ENCODE peak calls at places on chromosomes 2 and 18, in six cellular contexts. X is NCI-H226; W is skeletal muscle cell; I is stimulated activated CD4-positive, alpha-beta T cell treated with anti-CD3 and anti-CD28 coated beads, Interleukin-4, amount 100 ng/mL, for 4 hours; D is stimulated activated CD8-positive, alpha-beta memory T cell treated with anti-CD3 and anti-CD28 coated beads, Interleukin-7, amount 100 ng/mL, for 48 hours; P is G401. O is an unnamed sample.
A peak's percentile ranks its signal among the peaks of the same experiment; 100 is the strongest.

GRCh38 chr2:112065966-112066365 is 10.9 kb downstream of the TMEM87B start:
- DNase-seq in I (no peak), P (no peak), W (no peak), D (no peak), X (peak; percentile 50), O (no peak)

GRCh38 chr2:10722252-10722825 is 909 bp downstream of the ATP6V1C2 start:
- DNase-seq in P (no peak), X (no peak), D (no peak), I (no peak), W (no peak), O (no peak)

GRCh38 chr2:3725458-3726250 is 22.3 kb downstream of the DCDC2C start:
- DNase-seq in X (no peak), D (no peak), W (no peak), I (no peak), P (no peak), O (no peak)

GRCh38 chr2:23924589-23925359 is 2.1 kb downstream of the ATAD2B start:
- DNase-seq in W (no peak), X (no peak), D (no peak), I (no peak), P (peak; percentile 21), O (no peak)

GRCh38 chr2:189483571-189484415 is 42.5 kb downstream of the WDR75 start:
- DNase-seq in I (no peak), X (no peak), D (no peak), P (no peak), W (no peak), O (no peak)

GRCh38 chr18:48860276-48861180 is 90.2 kb downstream of the SMAD7 start:
- DNase-seq in X (no peak), D (no peak), I (no peak), W (no peak), P (no peak), O (no peak)

GRCh38 chr18:22674300-22674699 is 256.6 kb upstream of the CTAGE1 start:
- DNase-seq in P (no peak), X (peak; percentile 89), D (no peak), W (peak; percentile 94), I (no peak), O (no peak)

GRCh38 chr18:48514786-48515185 is 24.0 kb upstream of the CTIF start:
- DNase-seq in D (no peak), P (peak; percentile 73), X (no peak), I (no peak), W (no peak), O (no peak)

GRCh38 chr18:12599543-12599942 is 58.4 kb downstream of the SPIRE1 start:
- DNase-seq in I (no peak), W (no peak), X (no peak), P (no peak), D (no peak), O (no peak)

GRCh38 chr2:24086241-24086640 is 1.6 kb upstream of the TP53I3 start:
- DNase-seq in I (no peak), W (no peak), X (no peak), D (no peak), P (no peak), O (no peak)

GRCh38 chr2:152347076-152347475 is 12.1 kb downstream of the FMNL2 start:
- DNase-seq in I (no peak), P (no peak), W (no peak), X (peak; percentile 26), D (no peak), O (no peak)

GRCh38 chr2:124081154-124081771 is 56.2 kb downstream of the CNTNAP5 start:
- DNase-seq in D (no peak), W (peak; percentile 3), X (no peak), P (no peak), I (no peak), O (no peak)

GRCh38 chr18:57542126-57542525 is 44.4 kb downstream of the FECH start:
- DNase-seq in D (no peak), I (no peak), P (no peak), W (peak; percentile 51), X (peak; percentile 8), O (no peak)

GRCh38 chr2:75381032-75381431 is 179.7 kb downstream of the EVA1A start:
- DNase-seq in D (no peak), X (no peak), P (no peak), W (no peak), I (no peak), O (no peak)

GRCh38 chr18:12434541-12434929 is 26.8 kb downstream of the PRELID3A start:
- DNase-seq in P (no peak), W (no peak), I (no peak), D (no peak), X (no peak), O (no peak)

GRCh38 chr18:35707674-35708073 is 126.1 kb downstream of the GALNT1 start:
- DNase-seq in W (no peak), X (no peak), P (no peak), D (no peak), I (no peak), O (no peak)

GRCh38 chr2:227780981-227781630 is 32.5 kb upstream of the CCL20 start:
- DNase-seq in D (no peak), P (no peak), I (no peak), W (no peak), X (no peak), O (no peak)

GRCh38 chr2:228674155-228674554 is 492.7 kb upstream of the SPHKAP start:
- DNase-seq in P (no peak), D (no peak), I (no peak), W (no peak), X (no peak), O (no peak)

GRCh38 chr18:36365836-36366775 is 68.6 kb downstream of the FHOD3 start:
- DNase-seq in W (no peak), I (no peak), X (no peak), D (no peak), P (no peak), O (no peak)

GRCh38 chr2:225038076-225038571 is 4.1 kb downstream of the DOCK10 start:
- DNase-seq in I (no peak), P (no peak), W (no peak), D (no peak), X (no peak), O (no peak)

GRCh38 chr2:3585239-3586109 is 9.4 kb upstream of the COLEC11 start:
- DNase-seq in W (peak; percentile 71), I (no peak), X (no peak), P (no peak), D (no peak), O (no peak)

GRCh38 chr2:64985457-64985856 is 3.7 kb upstream of the SLC1A4 start:
- DNase-seq in X (no peak), D (no peak), P (no peak), W (no peak), I (no peak), O (no peak)

GRCh38 chr2:51829477-51829876 is 797.5 kb upstream of the NRXN1 start:
- DNase-seq in W (no peak), D (no peak), I (no peak), P (no peak), X (no peak), O (no peak)

GRCh38 chr2:145845207-145845894 is 1325.4 kb upstream of the ZEB2 start:
- DNase-seq in P (no peak), W (peak; percentile 37), X (peak; percentile 5), D (no peak), I (no peak), O (no peak)

GRCh38 chr2:11365096-11365856 is 20.8 kb upstream of the ROCK2 start:
- DNase-seq in D (no peak), I (no peak), P (no peak), X (no peak), W (no peak), O (no peak)

GRCh38 chr18:75784413-75784812 is 356.9 kb upstream of the SMIM21 start:
- DNase-seq in W (peak; percentile 17), D (no peak), X (no peak), P (no peak), I (no peak), O (no peak)

GRCh38 chr2:183477296-183477695 is 353.1 kb downstream of the NUP35 start:
- DNase-seq in W (no peak), P (no peak), D (no peak), I (no peak), X (no peak), O (no peak)

GRCh38 chr2:241040811-241041334 is 42.5 kb downstream of the SNED1 start:
- DNase-seq in I (no peak), W (no peak), D (no peak), P (no peak), X (no peak), O (no peak)

GRCh38 chr18:76328145-76328544 is 166.9 kb downstream of the ZNF516 start:
- DNase-seq in I (no peak), X (no peak), P (no peak), D (no peak), W (no peak), O (no peak)

GRCh38 chr18:79385749-79386341 is 9.9 kb upstream of the NFATC1 start:
- DNase-seq in X (no peak), D (no peak), P (no peak), I (no peak), W (no peak), O (peak; percentile 46)

GRCh38 chr2:182946949-182947348 is 80.5 kb upstream of the FRZB start:
- DNase-seq in D (no peak), I (no peak), W (no peak), X (peak; percentile 6), P (no peak), O (no peak)

GRCh38 chr2:154455201-154455600 is 243.3 kb upstream of the KCNJ3 start:
- DNase-seq in I (no peak), X (no peak), P (no peak), W (no peak), D (no peak), O (no peak)

O was measured in D721Med.